ENCODE peak calls at places on chromosomes 2 and 18, in six cellular contexts. Z is A549, Y is prostate gland, B is Peyer's patch, H is body of pancreas, I is aorta. G is an unnamed sample. For H3K4me1, the result is how much of the 10 kb centered on the place peaks cover.

GRCh38 chr2:232447091-232447620 is 8.8 kb upstream of the ALPI start:
- DNase-seq in I (no peak), Y (no peak), B (peak), Z (no peak), H (no peak), G (no peak)

GRCh38 chr2:235382091-235383000 is 111.5 kb upstream of the AGAP1 start:
- DNase-seq in Z (no peak), B (no peak), Y (peak), H (no peak), I (no peak), G (peak)

GRCh38 chr18:79784965-79785770 is 12.6 kb upstream of the KCNG2 start:
- DNase-seq in Y (no peak), H (no peak), Z (no peak), B (no peak), I (peak), G (peak)

GRCh38 chr2:191748050-191748449 is 70.1 kb downstream of the NABP1 start:
- DNase-seq in Y (no peak), I (no peak), B (no peak), H (no peak), Z (no peak), G (no peak)

GRCh38 chr2:85053802-85054201 is 79.4 kb upstream of the TCF7L1 start:
- DNase-seq in Y (peak), Z (peak), B (peak), H (no peak), I (no peak), G (no peak)

GRCh38 chr18:21194871-21195771 is 46.9 kb upstream of the GREB1L start:
- DNase-seq in Z (no peak), H (no peak), Y (no peak), B (no peak), I (no peak), G (no peak)

GRCh38 chr2:177101930-177102329 is 110.7 kb upstream of the HNRNPA3 start:
- DNase-seq in B (no peak), I (no peak), Y (no peak), Z (no peak), H (no peak), G (no peak)

GRCh38 chr2:72934683-72935610 is 17.6 kb downstream of the EMX1 start:
- DNase-seq in Z (peak), H (peak), Y (no peak), I (peak), B (peak), G (peak)

GRCh38 chr18:77105021-77105420 is 27.6 kb downstream of the MBP start:
- DNase-seq in Z (no peak), H (no peak), Y (no peak), B (no peak), I (no peak), G (no peak)

GRCh38 chr2:205245652-205246051 is 436.6 kb upstream of the NRP2 start:
- DNase-seq in Y (no peak), H (no peak), I (no peak), B (no peak), Z (no peak), G (no peak)

GRCh38 chr2:197838036-197838435 is 33.6 kb downstream of the PLCL1 start:
- DNase-seq in Z (no peak), B (no peak), Y (no peak), H (no peak), I (no peak), G (no peak)

GRCh38 chr2:6814312-6814711 is 51.4 kb downstream of the CMPK2 start:
- DNase-seq in Z (no peak), B (no peak), Y (no peak), I (no peak), H (no peak), G (no peak)
- H3K27ac ChIP-seq in Z (no peak), B (no peak), Y (no peak), I (no peak), H (no peak), G (no peak)

GRCh38 chr2:151720521-151720920 is 13.8 kb downstream of the NEB start:
- DNase-seq in I (no peak), Y (no peak), B (no peak), Z (no peak), H (no peak), G (no peak)

GRCh38 chr2:151721161-151721560 is 13.1 kb downstream of the NEB start:
- DNase-seq in B (no peak), H (no peak), I (no peak), Y (no peak), Z (no peak), G (no peak)

GRCh38 chr2:151718247-151718646 is 16.0 kb downstream of the NEB start:
- DNase-seq in B (no peak), Z (no peak), Y (no peak), H (no peak), I (no peak), G (no peak)

GRCh38 chr2:151716721-151717120 is 17.6 kb downstream of the NEB start:
- DNase-seq in I (no peak), B (no peak), Z (no peak), Y (no peak), H (no peak), G (no peak)

DNA sequence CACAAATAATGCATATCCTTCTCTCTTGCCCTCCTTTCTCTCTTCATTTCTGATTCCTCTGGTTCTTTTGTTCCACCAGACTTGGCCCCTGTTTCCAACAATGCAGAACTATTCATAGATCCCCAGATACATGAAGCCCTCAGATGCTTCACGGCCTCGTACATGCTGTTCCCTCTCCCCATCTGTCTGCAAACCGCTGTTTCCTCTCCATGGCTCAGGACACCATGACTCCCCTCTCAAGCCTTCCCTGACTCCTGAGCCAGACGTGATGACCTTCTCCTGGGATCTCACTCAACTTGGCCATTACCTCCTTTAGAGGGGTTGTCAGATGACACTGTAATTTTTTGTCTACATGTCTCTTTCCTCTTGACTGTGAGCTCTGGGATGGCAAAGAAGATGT is 15.5 kb downstream of the NEB start:
- DNase-seq in Z (no peak), Y (no peak), B (no peak), H (no peak), I (no peak), G (no peak)
- H3K4me1 ChIP-seq in Z (under half), Y (under half), B (under half), H (under half), I (under half), G (under half)

DNA sequence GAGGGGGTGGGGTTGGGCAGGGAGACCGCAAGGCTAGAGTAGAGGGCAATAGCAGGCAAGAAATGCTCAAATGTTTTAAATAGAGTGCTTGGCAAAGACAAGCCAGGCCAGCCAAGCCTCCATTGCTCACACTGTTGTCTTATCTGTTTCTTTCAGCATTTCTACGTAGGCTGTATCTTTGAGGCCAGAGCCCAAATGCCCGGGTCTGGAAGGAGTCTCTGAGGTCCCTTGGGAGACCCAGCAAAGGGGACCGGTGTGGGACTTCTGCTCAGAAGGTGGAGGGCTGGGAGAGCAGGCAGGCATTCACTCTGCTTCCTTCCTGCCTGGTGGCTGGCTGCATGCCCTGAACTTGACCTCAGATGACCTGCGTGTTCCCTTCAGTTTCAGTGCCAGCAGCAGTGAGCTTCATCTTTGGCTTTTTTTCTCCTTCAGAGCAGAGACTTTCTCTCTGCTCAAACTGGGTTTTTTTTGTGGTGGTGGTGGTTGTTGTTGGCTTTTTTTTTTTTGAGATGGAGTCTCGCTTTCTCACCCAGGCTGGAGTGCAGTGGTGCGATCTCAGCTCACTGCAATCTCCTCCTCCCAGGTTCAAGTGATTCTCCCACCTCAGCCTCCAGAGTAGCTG is 13.7 kb upstream of the TET3 start:
- DNase-seq in Y (no peak), I (peak), Z (no peak), H (peak), B (peak), G (peak)
- H3K4me3 ChIP-seq in Y (no peak), I (no peak), Z (no peak), H (no peak), B (no peak), G (no peak)

GRCh38 chr2:68736086-68736485 is 1.5 kb downstream of the ARHGAP25 start:
- DNase-seq in Z (no peak), Y (no peak), B (no peak), H (no peak), I (no peak), G (no peak)
- H3K27ac ChIP-seq in Z (no peak), Y (no peak), B (peak), H (no peak), I (no peak), G (no peak)